ENCODE peak calls at places on chromosomes 2 and 18, in eight cellular contexts. One of them, this sample, is unnamed.

GRCh38 chr2:220847006-220847405 is 725.1 kb downstream of the EPHA4 start:
- DNase-seq in activated CD4-positive, alpha-beta T cell treated with anti-CD3 and anti-CD28 coated beads, Interleukin-2, amount 50 U/mL, for 24 hours: no peak
- DNase-seq in stimulated activated CD4-positive, alpha-beta T cell treated with anti-CD3 and anti-CD28 coated beads, Interleukin-4, amount 100 ng/mL, for 48 hours: no peak
- DNase-seq in NCI-H1105: no peak
- DNase-seq in NCI-H2107: no peak
- DNase-seq in EH: peak; percentile 28
- DNase-seq in HTR-8/SVneo: no peak
- DNase-seq in endothelial cell: no peak
- DNase-seq in this sample: no peak

GRCh38 chr2:80132284-80132683 is 172.3 kb downstream of the LRRTM1 start:
- DNase-seq in activated CD4-positive, alpha-beta T cell treated with anti-CD3 and anti-CD28 coated beads, Interleukin-2, amount 50 U/mL, for 24 hours: no peak
- DNase-seq in stimulated activated CD4-positive, alpha-beta T cell treated with anti-CD3 and anti-CD28 coated beads, Interleukin-4, amount 100 ng/mL, for 48 hours: no peak
- DNase-seq in NCI-H1105: no peak
- DNase-seq in NCI-H2107: no peak
- DNase-seq in EH: no peak
- DNase-seq in HTR-8/SVneo: no peak
- DNase-seq in endothelial cell: no peak
- DNase-seq in this sample: no peak

GRCh38 chr2:238989484-238989883 is 141.6 kb downstream of the TWIST2 start:
- DNase-seq in activated CD4-positive, alpha-beta T cell treated with anti-CD3 and anti-CD28 coated beads, Interleukin-2, amount 50 U/mL, for 24 hours: no peak
- DNase-seq in stimulated activated CD4-positive, alpha-beta T cell treated with anti-CD3 and anti-CD28 coated beads, Interleukin-4, amount 100 ng/mL, for 48 hours: no peak
- DNase-seq in NCI-H1105: no peak
- DNase-seq in NCI-H2107: no peak
- DNase-seq in EH: no peak
- DNase-seq in HTR-8/SVneo: no peak
- DNase-seq in endothelial cell: no peak
- DNase-seq in this sample: no peak

GRCh38 chr2:165277295-165277694 is 38.1 kb downstream of the SCN2A start:
- DNase-seq in activated CD4-positive, alpha-beta T cell treated with anti-CD3 and anti-CD28 coated beads, Interleukin-2, amount 50 U/mL, for 24 hours: no peak
- DNase-seq in stimulated activated CD4-positive, alpha-beta T cell treated with anti-CD3 and anti-CD28 coated beads, Interleukin-4, amount 100 ng/mL, for 48 hours: no peak
- DNase-seq in NCI-H1105: peak; percentile 56
- DNase-seq in NCI-H2107: no peak
- DNase-seq in EH: peak; percentile 44
- DNase-seq in HTR-8/SVneo: no peak
- DNase-seq in endothelial cell: no peak
- DNase-seq in this sample: no peak

GRCh38 chr2:8534729-8535397 is 147.0 kb upstream of the ID2 start:
- DNase-seq in activated CD4-positive, alpha-beta T cell treated with anti-CD3 and anti-CD28 coated beads, Interleukin-2, amount 50 U/mL, for 24 hours: no peak
- DNase-seq in stimulated activated CD4-positive, alpha-beta T cell treated with anti-CD3 and anti-CD28 coated beads, Interleukin-4, amount 100 ng/mL, for 48 hours: no peak
- DNase-seq in NCI-H1105: no peak
- DNase-seq in NCI-H2107: no peak
- DNase-seq in EH: no peak
- DNase-seq in HTR-8/SVneo: no peak
- DNase-seq in endothelial cell: no peak
- DNase-seq in this sample: no peak

GRCh38 chr2:78979380-78980238 is 45.9 kb upstream of the REG3G start:
- DNase-seq in activated CD4-positive, alpha-beta T cell treated with anti-CD3 and anti-CD28 coated beads, Interleukin-2, amount 50 U/mL, for 24 hours: no peak
- DNase-seq in stimulated activated CD4-positive, alpha-beta T cell treated with anti-CD3 and anti-CD28 coated beads, Interleukin-4, amount 100 ng/mL, for 48 hours: peak; percentile 3
- DNase-seq in NCI-H1105: peak; percentile 20
- DNase-seq in NCI-H2107: no peak
- DNase-seq in EH: no peak
- DNase-seq in HTR-8/SVneo: no peak
- DNase-seq in endothelial cell: peak; percentile 81
- DNase-seq in this sample: peak; percentile 18

GRCh38 chr2:186693446-186693842 is 416 bp upstream of the FAM171B start:
- DNase-seq in activated CD4-positive, alpha-beta T cell treated with anti-CD3 and anti-CD28 coated beads, Interleukin-2, amount 50 U/mL, for 24 hours: no peak
- DNase-seq in stimulated activated CD4-positive, alpha-beta T cell treated with anti-CD3 and anti-CD28 coated beads, Interleukin-4, amount 100 ng/mL, for 48 hours: no peak
- DNase-seq in NCI-H1105: no peak
- DNase-seq in NCI-H2107: no peak
- DNase-seq in EH: no peak
- DNase-seq in HTR-8/SVneo: no peak
- DNase-seq in endothelial cell: no peak
- DNase-seq in this sample: no peak

GRCh38 chr2:73264332-73264606 is 20.0 kb downstream of the FBXO41 start:
- DNase-seq in activated CD4-positive, alpha-beta T cell treated with anti-CD3 and anti-CD28 coated beads, Interleukin-2, amount 50 U/mL, for 24 hours: no peak
- DNase-seq in stimulated activated CD4-positive, alpha-beta T cell treated with anti-CD3 and anti-CD28 coated beads, Interleukin-4, amount 100 ng/mL, for 48 hours: no peak
- DNase-seq in NCI-H1105: no peak
- DNase-seq in NCI-H2107: no peak
- DNase-seq in EH: no peak
- DNase-seq in HTR-8/SVneo: no peak
- DNase-seq in endothelial cell: no peak
- DNase-seq in this sample: no peak

GRCh38 chr2:112229365-112229764 is 25.5 kb downstream of the ZC3H8 start:
- DNase-seq in activated CD4-positive, alpha-beta T cell treated with anti-CD3 and anti-CD28 coated beads, Interleukin-2, amount 50 U/mL, for 24 hours: no peak
- DNase-seq in stimulated activated CD4-positive, alpha-beta T cell treated with anti-CD3 and anti-CD28 coated beads, Interleukin-4, amount 100 ng/mL, for 48 hours: no peak
- DNase-seq in NCI-H1105: peak; percentile 86
- DNase-seq in NCI-H2107: no peak
- DNase-seq in EH: peak; percentile 1
- DNase-seq in HTR-8/SVneo: no peak
- DNase-seq in endothelial cell: no peak
- DNase-seq in this sample: no peak

GRCh38 chr18:24731158-24731557 is 270.7 kb downstream of the HRH4 start:
- DNase-seq in activated CD4-positive, alpha-beta T cell treated with anti-CD3 and anti-CD28 coated beads, Interleukin-2, amount 50 U/mL, for 24 hours: no peak
- DNase-seq in stimulated activated CD4-positive, alpha-beta T cell treated with anti-CD3 and anti-CD28 coated beads, Interleukin-4, amount 100 ng/mL, for 48 hours: no peak
- DNase-seq in NCI-H1105: no peak
- DNase-seq in NCI-H2107: no peak
- DNase-seq in EH: no peak
- DNase-seq in HTR-8/SVneo: no peak
- DNase-seq in endothelial cell: no peak
- DNase-seq in this sample: no peak

GRCh38 chr2:15748736-15749323 is 157.2 kb downstream of the DDX1 start:
- DNase-seq in activated CD4-positive, alpha-beta T cell treated with anti-CD3 and anti-CD28 coated beads, Interleukin-2, amount 50 U/mL, for 24 hours: no peak
- DNase-seq in stimulated activated CD4-positive, alpha-beta T cell treated with anti-CD3 and anti-CD28 coated beads, Interleukin-4, amount 100 ng/mL, for 48 hours: no peak
- DNase-seq in NCI-H1105: no peak
- DNase-seq in NCI-H2107: no peak
- DNase-seq in EH: peak; percentile 2
- DNase-seq in HTR-8/SVneo: peak; percentile 37
- DNase-seq in endothelial cell: peak; percentile 75
- DNase-seq in this sample: no peak

GRCh38 chr2:198321522-198322088 is 517.2 kb downstream of the PLCL1 start:
- DNase-seq in activated CD4-positive, alpha-beta T cell treated with anti-CD3 and anti-CD28 coated beads, Interleukin-2, amount 50 U/mL, for 24 hours: no peak
- DNase-seq in stimulated activated CD4-positive, alpha-beta T cell treated with anti-CD3 and anti-CD28 coated beads, Interleukin-4, amount 100 ng/mL, for 48 hours: no peak
- DNase-seq in NCI-H1105: no peak
- DNase-seq in NCI-H2107: no peak
- DNase-seq in EH: no peak
- DNase-seq in HTR-8/SVneo: no peak
- DNase-seq in endothelial cell: no peak
- DNase-seq in this sample: no peak

GRCh38 chr2:101474752-101475384 is at the start of gene RFX8:
- DNase-seq in activated CD4-positive, alpha-beta T cell treated with anti-CD3 and anti-CD28 coated beads, Interleukin-2, amount 50 U/mL, for 24 hours: peak; percentile 56
- DNase-seq in stimulated activated CD4-positive, alpha-beta T cell treated with anti-CD3 and anti-CD28 coated beads, Interleukin-4, amount 100 ng/mL, for 48 hours: peak; percentile 40
- DNase-seq in NCI-H1105: no peak
- DNase-seq in NCI-H2107: no peak
- DNase-seq in EH: peak; percentile 93
- DNase-seq in HTR-8/SVneo: no peak
- DNase-seq in endothelial cell: no peak
- DNase-seq in this sample: no peak

GRCh38 chr18:13302611-13303267 is 84.2 kb downstream of the LDLRAD4 start:
- DNase-seq in activated CD4-positive, alpha-beta T cell treated with anti-CD3 and anti-CD28 coated beads, Interleukin-2, amount 50 U/mL, for 24 hours: no peak
- DNase-seq in stimulated activated CD4-positive, alpha-beta T cell treated with anti-CD3 and anti-CD28 coated beads, Interleukin-4, amount 100 ng/mL, for 48 hours: no peak
- DNase-seq in NCI-H1105: no peak
- DNase-seq in NCI-H2107: no peak
- DNase-seq in EH: no peak
- DNase-seq in HTR-8/SVneo: no peak
- DNase-seq in endothelial cell: no peak
- DNase-seq in this sample: no peak